ENCODE peak calls at places on chromosomes 13 and 19, in ten cellular contexts. X, I, B, H, E, V, P, O, U and N are unnamed samples. For H3K4me1, the result is how much of the 10 kb centered on the place peaks cover.

GRCh38 chr13:99464441-99464949 is 36.8 kb upstream of the TM9SF2 start:
- DNase-seq in O (no peak), X (no peak), V (no peak), P (no peak), U (no peak), H (no peak), I (no peak), B (no peak), E (no peak), N (no peak)

GRCh38 chr13:37202264-37202663 is 96.8 kb upstream of the CSNK1A1L start:
- DNase-seq in X (no peak), U (no peak), E (no peak), V (no peak), B (no peak), I (no peak), P (no peak), H (no peak), O (no peak), N (no peak)

GRCh38 chr19:14441041-14441938 is 8.2 kb downstream of the PKN1 start:
- DNase-seq in O (no peak), X (no peak), B (no peak), E (no peak), I (no peak), U (no peak), V (no peak), P (peak), H (no peak), N (peak)

GRCh38 chr19:58559275-58560006 is 1.0 kb upstream of the UBE2M start:
- DNase-seq in X (peak), H (peak), E (peak), U (peak), I (peak), O (peak), B (peak), P (peak), V (peak), N (peak)

GRCh38 chr13:39588384-39588783 is 14.6 kb downstream of the LHFPL6 start:
- DNase-seq in O (no peak), I (no peak), V (no peak), H (no peak), P (no peak), E (no peak), X (no peak), U (no peak), B (no peak), N (no peak)

GRCh38 chr19:391726-392374 is 17.1 kb downstream of the C2CD4C start:
- DNase-seq in O (no peak), P (no peak), I (no peak), H (no peak), B (no peak), X (no peak), E (peak), U (no peak), V (no peak), N (peak)

GRCh38 chr13:36912983-36913382 is 7.1 kb downstream of the SMAD9 start:
- DNase-seq in P (no peak), O (no peak), E (no peak), B (no peak), V (no peak), H (no peak), X (no peak), U (no peak), I (no peak), N (no peak)

GRCh38 chr13:33278923-33279322 is 6.6 kb downstream of the STARD13 start:
- DNase-seq in U (no peak), I (no peak), V (no peak), X (no peak), O (no peak), B (no peak), H (no peak), P (no peak), E (no peak), N (no peak)

GRCh38 chr13:81658598-81659370 is 1317.9 kb upstream of the SPRY2 start:
- DNase-seq in E (no peak), X (no peak), I (no peak), V (no peak), H (no peak), P (no peak), U (no peak), B (no peak), O (no peak), N (no peak)

GRCh38 chr13:34156841-34157365 is 339.0 kb downstream of the RFC3 start:
- DNase-seq in I (no peak), P (no peak), O (peak), E (peak), U (peak), B (peak), V (peak), H (peak), X (peak), N (peak)

GRCh38 chr19:38684078-38684861 is 36.8 kb downstream of the ACTN4 start:
- DNase-seq in X (peak), O (peak), V (peak), E (peak), I (no peak), P (no peak), U (no peak), B (peak), H (no peak), N (peak)

GRCh38 chr19:17359905-17360800 is 17.0 kb downstream of the PLVAP start:
- DNase-seq in V (no peak), I (peak), E (no peak), U (no peak), O (no peak), P (no peak), X (no peak), H (no peak), B (no peak), N (no peak)

GRCh38 chr19:41298327-41298964 is 11.5 kb upstream of the CCDC97 start:
- DNase-seq in E (peak), I (no peak), X (peak), V (no peak), B (peak), U (no peak), H (no peak), P (no peak), O (peak), N (peak)

GRCh38 chr13:38366954-38367645 is 17.4 kb downstream of the UFM1 start:
- DNase-seq in U (no peak), E (no peak), B (no peak), X (no peak), P (no peak), I (no peak), H (no peak), V (no peak), O (no peak), N (no peak)

GRCh38 chr13:56558698-56559320 is 581.9 kb upstream of the PRR20A start:
- DNase-seq in O (no peak), E (no peak), I (no peak), X (no peak), B (no peak), P (no peak), U (no peak), V (no peak), H (no peak), N (no peak)

GRCh38 chr19:49506575-49507105 is 5.8 kb upstream of the FCGRT start:
- DNase-seq in X (peak), V (peak), U (no peak), P (peak), B (peak), H (peak), O (no peak), I (no peak), E (no peak), N (peak)
- TF ChIP-seq POLR2AphosphoS5 in X (no peak), V (no peak), U (no peak), P (no peak), B (no peak), H (no peak), O (no peak), I (no peak), E (no peak), N (no peak)

DNA sequence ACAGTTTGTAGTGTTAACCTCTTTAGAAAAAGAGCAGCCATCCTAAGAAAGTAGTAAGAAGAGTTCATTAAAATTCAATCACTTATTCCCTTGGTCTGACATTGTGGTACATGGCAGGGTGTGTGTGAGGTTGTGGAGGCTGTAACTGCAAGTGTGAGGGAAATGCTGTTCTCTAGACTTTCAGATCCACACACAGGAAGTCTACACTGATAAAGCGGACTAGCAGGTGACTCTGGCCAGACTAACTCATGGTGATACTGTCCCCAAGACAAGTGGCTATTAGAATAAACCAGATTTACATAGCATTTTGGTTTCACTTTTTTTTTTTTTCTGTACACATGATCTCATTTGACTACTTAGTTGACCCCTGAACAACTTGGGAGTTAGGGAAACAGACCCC is 10.0 kb downstream of the MTIF3 start:
- DNase-seq in E (no peak), X (no peak), I (no peak), V (no peak), O (no peak), P (no peak), B (no peak), H (no peak), U (no peak), N (no peak)
- H3K4me1 ChIP-seq in E (under half), X (under half), I (under half), V (under half), O (under half), P (under half), B (under half), H (under half), U (under half), N (under half)

GRCh38 chr19:6164906-6165531 is 29.6 kb downstream of the ACSBG2 start:
- DNase-seq in U (no peak), O (no peak), B (no peak), P (no peak), E (no peak), H (no peak), V (no peak), X (no peak), I (no peak), N (no peak)
- TF ChIP-seq EP300 in U (no peak), O (no peak), B (no peak), P (no peak), E (no peak), H (no peak), V (no peak), X (no peak), I (no peak), N (no peak)

GRCh38 chr13:79018166-79018565 is 359.2 kb upstream of the OBI1 start:
- DNase-seq in O (no peak), H (no peak), E (no peak), B (no peak), P (no peak), I (no peak), X (no peak), U (no peak), V (no peak), N (no peak)
- TF ChIP-seq POLR2AphosphoS5 in O (no peak), H (no peak), E (no peak), B (no peak), P (no peak), I (no peak), X (no peak), U (no peak), V (no peak), N (no peak)

GRCh38 chr19:46946611-46947238 is 72.9 kb upstream of the NPAS1 start:
- DNase-seq in U (no peak), P (no peak), B (no peak), I (no peak), H (peak), O (no peak), V (no peak), X (no peak), E (no peak), N (no peak)
- H3K4me1 ChIP-seq in U (under half), P (under half), B (under half), I (half or more), H (half or more), O (under half), V (under half), X (under half), E (half or more), N (under half)

GRCh38 chr13:29472317-29472961 is 123.0 kb downstream of the SLC7A1 start:
- DNase-seq in U (no peak), B (peak), O (no peak), H (peak), V (peak), I (no peak), X (peak), P (peak), E (no peak), N (no peak)
- TF ChIP-seq EP300 in U (no peak), B (no peak), O (no peak), H (no peak), V (no peak), I (no peak), X (no peak), P (no peak), E (no peak), N (no peak)

DNA sequence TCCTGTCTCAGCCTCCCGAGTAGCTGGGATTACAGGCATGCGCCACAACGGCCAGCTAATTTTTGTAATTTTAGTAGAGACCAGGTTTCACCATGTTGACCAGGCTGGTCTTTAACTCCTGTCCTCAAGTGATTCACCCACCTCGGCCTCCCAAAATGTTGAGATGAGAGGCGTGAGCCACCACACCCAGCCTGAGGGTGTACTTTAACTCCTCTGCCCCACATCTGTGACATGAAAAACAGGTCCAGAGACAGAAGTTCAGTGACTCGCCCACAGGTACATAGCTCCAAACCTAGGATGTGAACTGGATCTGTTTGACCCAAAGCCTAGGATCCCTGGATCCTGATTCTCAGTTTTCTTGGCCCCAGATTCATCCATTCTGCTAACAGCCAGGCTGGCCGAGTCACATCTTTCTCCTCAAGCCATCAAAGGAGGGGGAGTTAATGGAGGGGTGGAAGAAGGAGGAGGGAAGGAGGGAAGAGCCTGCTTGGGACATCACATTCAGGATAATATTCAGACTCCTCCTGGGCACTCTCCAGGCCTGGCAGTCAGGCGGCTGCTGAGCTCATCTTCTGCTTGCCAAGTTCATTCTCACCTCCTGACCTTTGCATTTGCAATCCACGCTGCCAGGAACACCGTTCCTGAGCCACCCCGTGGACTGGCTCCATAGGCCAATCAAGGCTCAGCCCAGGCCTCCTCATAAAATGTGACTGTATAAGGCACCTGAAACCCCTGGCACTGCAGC is 3.1 kb downstream of the SPC24 start:
- DNase-seq in H (no peak), B (peak), X (peak), V (no peak), O (peak), E (peak), I (peak), U (no peak), P (no peak), N (no peak)
- TF ChIP-seq POLR2AphosphoS5 in H (no peak), B (peak), X (peak), V (no peak), O (peak), E (no peak), I (peak), U (no peak), P (no peak), N (peak)